ENCODE peak calls at places on chromosomes 12 and 14, in six cellular contexts. One of them, this sample, is unnamed.

GRCh38 chr14:35374273-35374681 is 30.3 kb downstream of the NFKBIA start:
- DNase-seq in cardiac fibroblast: peak; percentile 99
- DNase-seq in GM10248: no peak
- DNase-seq in astrocyte of the spinal cord: peak; percentile 93
- DNase-seq in neural crest cell: no peak
- DNase-seq in transverse colon: peak; percentile 54
- DNase-seq in this sample: peak; percentile 98

GRCh38 chr12:74254784-74255183 is 282.9 kb upstream of the ATXN7L3B start:
- DNase-seq in GM10248: no peak
- DNase-seq in neural crest cell: no peak
- DNase-seq in cardiac fibroblast: no peak
- DNase-seq in transverse colon: no peak
- DNase-seq in astrocyte of the spinal cord: no peak
- DNase-seq in this sample: no peak

GRCh38 chr12:104376650-104377506 is 73.3 kb downstream of the EID3 start:
- DNase-seq in neural crest cell: no peak
- DNase-seq in transverse colon: no peak
- DNase-seq in GM10248: no peak
- DNase-seq in astrocyte of the spinal cord: no peak
- DNase-seq in cardiac fibroblast: peak; percentile 57
- DNase-seq in this sample: peak; percentile 44

GRCh38 chr12:122646568-122647220 is 56.5 kb downstream of the HCAR2 start:
- DNase-seq in GM10248: peak; percentile 61
- DNase-seq in neural crest cell: no peak
- DNase-seq in astrocyte of the spinal cord: peak; percentile 78
- DNase-seq in transverse colon: no peak
- DNase-seq in cardiac fibroblast: peak; percentile 81
- DNase-seq in this sample: peak; percentile 77

GRCh38 chr12:121214855-121215745 is 5.2 kb downstream of the P2RX4 start:
- DNase-seq in transverse colon: no peak
- DNase-seq in cardiac fibroblast: peak; percentile 90
- DNase-seq in neural crest cell: no peak
- DNase-seq in astrocyte of the spinal cord: peak; percentile 76
- DNase-seq in GM10248: no peak
- DNase-seq in this sample: peak; percentile 92

GRCh38 chr14:76904100-76904739 is 78.0 kb downstream of the LRRC74A start:
- DNase-seq in cardiac fibroblast: peak; percentile 93
- DNase-seq in GM10248: no peak
- DNase-seq in neural crest cell: no peak
- DNase-seq in astrocyte of the spinal cord: peak; percentile 82
- DNase-seq in transverse colon: peak; percentile 32
- DNase-seq in this sample: peak; percentile 41

GRCh38 chr12:58894040-58894439 is 26.3 kb downstream of the LRIG3 start:
- DNase-seq in transverse colon: no peak
- DNase-seq in GM10248: no peak
- DNase-seq in cardiac fibroblast: no peak
- DNase-seq in neural crest cell: no peak
- DNase-seq in astrocyte of the spinal cord: no peak
- DNase-seq in this sample: no peak

GRCh38 chr14:75295491-75296338 is 17.1 kb downstream of the FOS start:
- DNase-seq in neural crest cell: peak; percentile 85
- DNase-seq in cardiac fibroblast: peak; percentile 81
- DNase-seq in transverse colon: peak; percentile 89
- DNase-seq in astrocyte of the spinal cord: peak; percentile 83
- DNase-seq in GM10248: peak; percentile 76
- DNase-seq in this sample: peak; percentile 75

GRCh38 chr14:54114941-54115340 is 158.3 kb upstream of the BMP4 start:
- DNase-seq in GM10248: no peak
- DNase-seq in neural crest cell: no peak
- DNase-seq in cardiac fibroblast: no peak
- DNase-seq in transverse colon: no peak
- DNase-seq in astrocyte of the spinal cord: no peak
- DNase-seq in this sample: no peak

GRCh38 chr12:123523518-123523917 is 10.0 kb downstream of the RILPL1 start:
- DNase-seq in transverse colon: no peak
- DNase-seq in GM10248: no peak
- DNase-seq in cardiac fibroblast: no peak
- DNase-seq in neural crest cell: no peak
- DNase-seq in astrocyte of the spinal cord: no peak
- DNase-seq in this sample: no peak

GRCh38 chr14:100568164-100568997 is 18.8 kb downstream of the BEGAIN start:
- DNase-seq in neural crest cell: no peak
- DNase-seq in GM10248: no peak
- DNase-seq in transverse colon: no peak
- DNase-seq in cardiac fibroblast: no peak
- DNase-seq in astrocyte of the spinal cord: no peak
- DNase-seq in this sample: no peak

GRCh38 chr12:10617868-10618267 is 4.5 kb upstream of the MAGOHB start:
- DNase-seq in cardiac fibroblast: no peak
- DNase-seq in neural crest cell: no peak
- DNase-seq in GM10248: no peak
- DNase-seq in astrocyte of the spinal cord: no peak
- DNase-seq in transverse colon: no peak
- DNase-seq in this sample: no peak

GRCh38 chr14:100536721-100537700 is 50.2 kb downstream of the BEGAIN start:
- DNase-seq in neural crest cell: no peak
- DNase-seq in GM10248: no peak
- DNase-seq in cardiac fibroblast: no peak
- DNase-seq in astrocyte of the spinal cord: no peak
- DNase-seq in transverse colon: peak; percentile 6
- DNase-seq in this sample: no peak

GRCh38 chr14:27686137-27686536 is 1080.5 kb upstream of the FOXG1 start:
- DNase-seq in astrocyte of the spinal cord: no peak
- DNase-seq in neural crest cell: no peak
- DNase-seq in cardiac fibroblast: no peak
- DNase-seq in transverse colon: no peak
- DNase-seq in GM10248: no peak
- DNase-seq in this sample: peak; percentile 4

GRCh38 chr12:89353188-89353822 is 1.0 kb upstream of the DUSP6 start:
- DNase-seq in neural crest cell: peak; percentile 80
- DNase-seq in astrocyte of the spinal cord: peak; percentile 88
- DNase-seq in transverse colon: peak; percentile 79
- DNase-seq in cardiac fibroblast: peak; percentile 77
- DNase-seq in GM10248: peak; percentile 50
- DNase-seq in this sample: peak; percentile 58

GRCh38 chr14:20799955-20800544 is 2.6 kb downstream of the RNASE1 start:
- DNase-seq in transverse colon: no peak
- DNase-seq in neural crest cell: peak; percentile 25
- DNase-seq in cardiac fibroblast: no peak
- DNase-seq in GM10248: no peak
- DNase-seq in astrocyte of the spinal cord: no peak
- DNase-seq in this sample: no peak

GRCh38 chr12:95949801-95950206 is 6.7 kb downstream of the AMDHD1 start:
- DNase-seq in neural crest cell: no peak
- DNase-seq in cardiac fibroblast: no peak
- DNase-seq in astrocyte of the spinal cord: no peak
- DNase-seq in GM10248: no peak
- DNase-seq in transverse colon: no peak
- DNase-seq in this sample: no peak

GRCh38 chr12:82688035-82688501 is 1.4 kb downstream of the TMTC2 start:
- DNase-seq in neural crest cell: no peak
- DNase-seq in cardiac fibroblast: peak; percentile 7
- DNase-seq in astrocyte of the spinal cord: peak; percentile 20
- DNase-seq in transverse colon: no peak
- DNase-seq in GM10248: no peak
- DNase-seq in this sample: no peak

GRCh38 chr14:71290301-71290700 is 383.0 kb downstream of the PCNX1 start:
- DNase-seq in GM10248: no peak
- DNase-seq in transverse colon: no peak
- DNase-seq in neural crest cell: no peak
- DNase-seq in astrocyte of the spinal cord: peak; percentile 30
- DNase-seq in cardiac fibroblast: no peak
- DNase-seq in this sample: no peak

GRCh38 chr14:93002851-93003298 is 79.9 kb downstream of the CHGA start:
- DNase-seq in astrocyte of the spinal cord: no peak
- DNase-seq in neural crest cell: no peak
- DNase-seq in transverse colon: no peak
- DNase-seq in cardiac fibroblast: no peak
- DNase-seq in GM10248: no peak
- DNase-seq in this sample: no peak

GRCh38 chr12:54207539-54208267 is 18.9 kb upstream of the SMUG1 start:
- DNase-seq in GM10248: peak; percentile 84
- DNase-seq in astrocyte of the spinal cord: peak; percentile 56
- DNase-seq in cardiac fibroblast: peak; percentile 61
- DNase-seq in neural crest cell: peak; percentile 91
- DNase-seq in transverse colon: peak; percentile 78
- DNase-seq in this sample: peak; percentile 82
- TF ChIP-seq CTCF in GM10248: peak; percentile 99
- TF ChIP-seq CTCF in astrocyte of the spinal cord: peak; percentile 99
- TF ChIP-seq CTCF in cardiac fibroblast: peak; percentile 98
- TF ChIP-seq CTCF in neural crest cell: peak; percentile 91
- TF ChIP-seq CTCF in transverse colon: peak; percentile 85
- TF ChIP-seq CTCF in this sample: peak; percentile 96

DNA sequence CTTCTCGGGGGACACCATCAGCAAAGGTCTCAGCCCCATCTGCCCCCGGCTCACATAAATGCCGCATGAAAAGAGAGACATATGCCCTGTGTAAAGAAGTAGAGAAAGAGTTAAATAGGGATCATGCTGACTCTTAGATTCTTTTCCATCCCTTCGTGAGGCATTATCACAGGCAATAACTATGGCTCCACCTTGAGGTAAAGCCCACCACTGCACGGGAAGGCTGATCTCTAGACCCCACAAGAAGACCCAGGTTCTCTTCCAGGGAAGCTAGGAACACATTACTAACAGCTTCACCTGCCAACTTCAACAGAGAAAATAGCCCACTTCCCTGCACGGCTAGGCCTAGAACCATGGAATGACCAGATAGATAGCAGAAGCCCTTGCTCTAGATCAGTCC is 14.1 kb upstream of the NOP2 start:
- DNase-seq in neural crest cell: no peak
- DNase-seq in transverse colon: no peak
- DNase-seq in cardiac fibroblast: no peak
- DNase-seq in GM10248: no peak
- DNase-seq in astrocyte of the spinal cord: no peak
- DNase-seq in this sample: no peak
- TF ChIP-seq CTCF in neural crest cell: peak; percentile 48
- TF ChIP-seq CTCF in transverse colon: no peak
- TF ChIP-seq CTCF in cardiac fibroblast: no peak
- TF ChIP-seq CTCF in GM10248: peak; percentile 13
- TF ChIP-seq CTCF in astrocyte of the spinal cord: peak; percentile 30
- TF ChIP-seq CTCF in this sample: no peak

GRCh38 chr12:29309320-29309902 is 71.6 kb downstream of the ERGIC2 start:
- DNase-seq in cardiac fibroblast: peak; percentile 57
- DNase-seq in GM10248: no peak
- DNase-seq in transverse colon: no peak
- DNase-seq in astrocyte of the spinal cord: peak; percentile 35
- DNase-seq in neural crest cell: no peak
- DNase-seq in this sample: peak; percentile 30
- TF ChIP-seq CTCF in cardiac fibroblast: peak; percentile 50
- TF ChIP-seq CTCF in GM10248: peak; percentile 15
- TF ChIP-seq CTCF in transverse colon: no peak
- TF ChIP-seq CTCF in astrocyte of the spinal cord: peak; percentile 46
- TF ChIP-seq CTCF in neural crest cell: peak; percentile 78
- TF ChIP-seq CTCF in this sample: peak; percentile 29

DNA sequence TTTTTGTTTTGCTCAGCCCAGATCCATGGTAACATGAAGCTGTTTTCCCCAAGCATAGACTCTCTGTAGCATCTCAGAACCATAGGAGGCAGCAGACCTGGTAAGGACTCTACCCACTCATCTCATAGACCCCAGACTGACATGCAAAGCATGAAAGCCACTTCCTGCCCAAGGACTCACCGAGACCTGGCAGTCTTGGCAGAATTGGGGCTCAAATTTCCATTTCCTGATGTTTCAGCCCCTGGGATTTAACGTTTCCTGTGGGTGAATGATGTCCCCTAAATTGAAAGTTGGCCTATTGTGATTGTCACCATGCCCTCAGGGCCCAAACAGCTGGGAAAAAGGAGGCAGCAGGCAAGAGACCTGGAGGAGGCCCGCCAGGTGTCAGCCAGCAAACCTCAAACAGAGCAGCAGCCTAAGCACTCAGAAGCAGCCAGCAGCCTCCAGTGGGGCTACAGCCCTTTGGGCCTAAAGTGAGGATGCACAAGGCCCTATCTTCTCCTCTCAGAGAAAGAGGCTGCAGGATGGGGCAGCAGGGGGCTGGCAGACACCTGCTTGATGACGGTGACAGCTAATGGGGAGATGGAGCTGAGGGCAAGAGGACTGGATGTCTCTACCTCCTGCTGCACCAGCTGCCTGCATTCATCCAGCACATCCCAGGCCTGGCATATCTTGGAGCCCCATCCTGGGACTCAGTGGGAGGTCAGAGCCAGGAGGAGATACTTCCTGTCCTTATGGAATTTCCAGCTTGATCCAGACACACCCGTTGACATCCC is 8.5 kb downstream of the KRT85 start:
- DNase-seq in transverse colon: no peak
- DNase-seq in cardiac fibroblast: no peak
- DNase-seq in neural crest cell: no peak
- DNase-seq in GM10248: peak; percentile 69
- DNase-seq in astrocyte of the spinal cord: no peak
- DNase-seq in this sample: no peak
- TF ChIP-seq CTCF in transverse colon: no peak
- TF ChIP-seq CTCF in cardiac fibroblast: no peak
- TF ChIP-seq CTCF in neural crest cell: no peak
- TF ChIP-seq CTCF in GM10248: no peak
- TF ChIP-seq CTCF in astrocyte of the spinal cord: no peak
- TF ChIP-seq CTCF in this sample: no peak

GRCh38 chr12:110501722-110502448 is at the start of the genes RAD9B and VPS29:
- DNase-seq in neural crest cell: peak; percentile 96
- DNase-seq in astrocyte of the spinal cord: peak; percentile 98
- DNase-seq in cardiac fibroblast: peak; percentile 99
- DNase-seq in transverse colon: peak; percentile 99
- DNase-seq in GM10248: peak; percentile 94
- DNase-seq in this sample: peak; percentile 99
- TF ChIP-seq CTCF in neural crest cell: no peak
- TF ChIP-seq CTCF in astrocyte of the spinal cord: no peak
- TF ChIP-seq CTCF in cardiac fibroblast: no peak
- TF ChIP-seq CTCF in transverse colon: peak; percentile 11
- TF ChIP-seq CTCF in GM10248: no peak
- TF ChIP-seq CTCF in this sample: no peak

This sample was measured in epithelial cell of esophagus.